ENCODE peak calls at places on chromosomes 11 and 22, in seven cellular contexts. One of them, this sample, is unnamed.

GRCh38 chr22:28435271-28435825 is 244.3 kb downstream of the TTC28 start:
- DNase-seq in fibroblast of lung: no peak
- DNase-seq in HCT116: no peak
- DNase-seq in cardiac muscle cell: no peak
- DNase-seq in AG04449: no peak
- DNase-seq in WTC11: no peak
- DNase-seq in cardiac fibroblast: no peak
- DNase-seq in this sample: no peak

GRCh38 chr22:25051983-25052710 is 99.6 kb downstream of the KIAA1671 start:
- DNase-seq in fibroblast of lung: no peak
- DNase-seq in cardiac fibroblast: no peak
- DNase-seq in HCT116: no peak
- DNase-seq in AG04449: no peak
- DNase-seq in WTC11: no peak
- DNase-seq in cardiac muscle cell: no peak
- DNase-seq in this sample: no peak

GRCh38 chr11:125062196-125062930 is 742 bp upstream of the SLC37A2 start:
- DNase-seq in cardiac fibroblast: no peak
- DNase-seq in fibroblast of lung: no peak
- DNase-seq in HCT116: no peak
- DNase-seq in AG04449: no peak
- DNase-seq in cardiac muscle cell: no peak
- DNase-seq in WTC11: no peak
- DNase-seq in this sample: no peak

GRCh38 chr11:111846640-111847039 is 24.7 kb downstream of the ALG9 start:
- DNase-seq in WTC11: no peak
- DNase-seq in AG04449: no peak
- DNase-seq in HCT116: no peak
- DNase-seq in fibroblast of lung: peak
- DNase-seq in cardiac muscle cell: peak
- DNase-seq in cardiac fibroblast: peak
- DNase-seq in this sample: no peak

GRCh38 chr11:123519055-123519796 is 89.2 kb downstream of the GRAMD1B start:
- DNase-seq in fibroblast of lung: no peak
- DNase-seq in cardiac muscle cell: peak
- DNase-seq in WTC11: no peak
- DNase-seq in HCT116: peak
- DNase-seq in cardiac fibroblast: peak
- DNase-seq in AG04449: no peak
- DNase-seq in this sample: no peak

GRCh38 chr11:94740083-94740974 is 27.8 kb upstream of the AMOTL1 start:
- DNase-seq in cardiac muscle cell: peak
- DNase-seq in cardiac fibroblast: peak
- DNase-seq in fibroblast of lung: peak
- DNase-seq in HCT116: no peak
- DNase-seq in WTC11: peak
- DNase-seq in AG04449: no peak
- DNase-seq in this sample: no peak

GRCh38 chr22:35539910-35540599 is 576 bp upstream of the RASD2 start:
- DNase-seq in HCT116: no peak
- DNase-seq in WTC11: peak
- DNase-seq in cardiac fibroblast: no peak
- DNase-seq in fibroblast of lung: no peak
- DNase-seq in AG04449: no peak
- DNase-seq in cardiac muscle cell: peak
- DNase-seq in this sample: no peak

GRCh38 chr11:44861829-44862545 is 88.7 kb downstream of the TP53I11 start:
- DNase-seq in cardiac muscle cell: peak
- DNase-seq in HCT116: peak
- DNase-seq in fibroblast of lung: peak
- DNase-seq in AG04449: peak
- DNase-seq in WTC11: peak
- DNase-seq in cardiac fibroblast: peak
- DNase-seq in this sample: peak

GRCh38 chr22:40904101-40904500 is 42.2 kb upstream of the DNAJB7 start:
- DNase-seq in cardiac muscle cell: no peak
- DNase-seq in WTC11: no peak
- DNase-seq in cardiac fibroblast: no peak
- DNase-seq in AG04449: no peak
- DNase-seq in fibroblast of lung: no peak
- DNase-seq in HCT116: no peak
- DNase-seq in this sample: no peak

GRCh38 chr11:118930152-118930712 is 4.5 kb upstream of the BCL9L start:
- DNase-seq in HCT116: peak
- DNase-seq in AG04449: no peak
- DNase-seq in fibroblast of lung: peak
- DNase-seq in WTC11: peak
- DNase-seq in cardiac muscle cell: peak
- DNase-seq in cardiac fibroblast: peak
- DNase-seq in this sample: no peak

GRCh38 chr11:85811624-85812023 is 683 bp upstream of the SYTL2 start:
- DNase-seq in cardiac fibroblast: no peak
- DNase-seq in AG04449: no peak
- DNase-seq in HCT116: no peak
- DNase-seq in cardiac muscle cell: no peak
- DNase-seq in WTC11: no peak
- DNase-seq in fibroblast of lung: no peak
- DNase-seq in this sample: no peak

GRCh38 chr22:21632237-21632895 is at the start of gene CCDC116:
- DNase-seq in cardiac muscle cell: no peak
- DNase-seq in cardiac fibroblast: no peak
- DNase-seq in fibroblast of lung: no peak
- DNase-seq in HCT116: no peak
- DNase-seq in WTC11: peak
- DNase-seq in AG04449: no peak
- DNase-seq in this sample: no peak

GRCh38 chr11:75631086-75631694 is 37.6 kb downstream of the MAP6 start:
- DNase-seq in WTC11: no peak
- DNase-seq in HCT116: no peak
- DNase-seq in AG04449: no peak
- DNase-seq in cardiac muscle cell: peak
- DNase-seq in cardiac fibroblast: no peak
- DNase-seq in fibroblast of lung: no peak
- DNase-seq in this sample: no peak

GRCh38 chr11:114258696-114259095 is 37.5 kb upstream of the NNMT start:
- DNase-seq in cardiac muscle cell: no peak
- DNase-seq in cardiac fibroblast: no peak
- DNase-seq in WTC11: no peak
- DNase-seq in fibroblast of lung: no peak
- DNase-seq in HCT116: no peak
- DNase-seq in AG04449: no peak
- DNase-seq in this sample: no peak

GRCh38 chr11:88553204-88553603 is 215.7 kb upstream of the CTSC start:
- DNase-seq in AG04449: no peak
- DNase-seq in cardiac muscle cell: no peak
- DNase-seq in fibroblast of lung: no peak
- DNase-seq in cardiac fibroblast: peak
- DNase-seq in WTC11: no peak
- DNase-seq in HCT116: no peak
- DNase-seq in this sample: no peak

GRCh38 chr11:79544324-79544723 is 103.5 kb upstream of the TENM4 start:
- DNase-seq in AG04449: no peak
- DNase-seq in HCT116: no peak
- DNase-seq in cardiac muscle cell: no peak
- DNase-seq in WTC11: no peak
- DNase-seq in fibroblast of lung: no peak
- DNase-seq in cardiac fibroblast: no peak
- DNase-seq in this sample: no peak

GRCh38 chr11:130457909-130458729 is 9.7 kb downstream of the ADAMTS15 start:
- DNase-seq in fibroblast of lung: peak
- DNase-seq in cardiac muscle cell: peak
- DNase-seq in cardiac fibroblast: no peak
- DNase-seq in AG04449: no peak
- DNase-seq in WTC11: no peak
- DNase-seq in HCT116: no peak
- DNase-seq in this sample: no peak

GRCh38 chr22:45064313-45065268 is 54.8 kb upstream of the PHF21B start:
- DNase-seq in fibroblast of lung: peak
- DNase-seq in WTC11: no peak
- DNase-seq in AG04449: peak
- DNase-seq in HCT116: no peak
- DNase-seq in cardiac muscle cell: peak
- DNase-seq in cardiac fibroblast: peak
- DNase-seq in this sample: peak

GRCh38 chr22:43227231-43227630 is 40.3 kb upstream of the TTLL12 start:
- DNase-seq in cardiac fibroblast: no peak
- DNase-seq in HCT116: no peak
- DNase-seq in fibroblast of lung: peak
- DNase-seq in cardiac muscle cell: no peak
- DNase-seq in WTC11: no peak
- DNase-seq in AG04449: no peak
- DNase-seq in this sample: peak

GRCh38 chr11:49505231-49505630 is 296.8 kb upstream of the FOLH1 start:
- DNase-seq in WTC11: no peak
- DNase-seq in cardiac fibroblast: no peak
- DNase-seq in HCT116: no peak
- DNase-seq in fibroblast of lung: no peak
- DNase-seq in AG04449: no peak
- DNase-seq in cardiac muscle cell: no peak
- DNase-seq in this sample: no peak

GRCh38 chr11:17421781-17422180 is 33.3 kb upstream of the KCNJ11 start:
- DNase-seq in HCT116: no peak
- DNase-seq in cardiac fibroblast: no peak
- DNase-seq in cardiac muscle cell: no peak
- DNase-seq in fibroblast of lung: no peak
- DNase-seq in WTC11: no peak
- DNase-seq in AG04449: no peak
- DNase-seq in this sample: no peak

GRCh38 chr11:71080239-71081097 is 171.9 kb downstream of the SHANK2 start:
- DNase-seq in WTC11: peak
- DNase-seq in cardiac muscle cell: peak
- DNase-seq in cardiac fibroblast: peak
- DNase-seq in AG04449: peak
- DNase-seq in fibroblast of lung: peak
- DNase-seq in HCT116: peak
- DNase-seq in this sample: peak

GRCh38 chr11:83628622-83629347 is 342.6 kb upstream of the CCDC90B start:
- DNase-seq in HCT116: no peak
- DNase-seq in cardiac muscle cell: no peak
- DNase-seq in cardiac fibroblast: no peak
- DNase-seq in WTC11: no peak
- DNase-seq in AG04449: no peak
- DNase-seq in fibroblast of lung: no peak
- DNase-seq in this sample: no peak

GRCh38 chr22:42560781-42561180 is 7.0 kb downstream of the SERHL2 start:
- DNase-seq in cardiac fibroblast: peak
- DNase-seq in fibroblast of lung: no peak
- DNase-seq in HCT116: no peak
- DNase-seq in cardiac muscle cell: peak
- DNase-seq in AG04449: no peak
- DNase-seq in WTC11: peak
- DNase-seq in this sample: no peak

DNA sequence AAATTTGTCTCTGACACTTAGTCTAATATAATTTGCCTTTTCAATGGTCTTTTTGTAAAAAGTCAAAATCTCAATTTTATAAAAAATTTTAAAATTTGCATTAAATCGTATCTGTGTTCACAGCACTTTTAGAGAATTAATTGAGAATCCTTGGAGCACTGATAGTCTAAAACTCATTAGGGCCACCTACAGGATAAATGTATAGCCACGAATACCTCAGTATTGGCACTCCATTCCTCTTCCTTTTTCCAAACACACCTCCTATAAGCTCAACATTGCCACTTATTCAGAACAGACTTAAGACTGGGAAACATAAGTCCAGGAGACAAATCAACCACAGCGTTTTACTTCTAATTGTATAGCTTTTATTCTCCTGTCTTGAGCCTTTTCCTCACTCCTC is 776.0 kb upstream of the ARHGAP42 start:
- DNase-seq in cardiac fibroblast: no peak
- DNase-seq in WTC11: no peak
- DNase-seq in fibroblast of lung: no peak
- DNase-seq in HCT116: no peak
- DNase-seq in AG04449: no peak
- DNase-seq in cardiac muscle cell: no peak
- DNase-seq in this sample: no peak
- TF ChIP-seq CTCF in cardiac fibroblast: no peak
- TF ChIP-seq CTCF in WTC11: no peak
- TF ChIP-seq CTCF in fibroblast of lung: no peak
- TF ChIP-seq CTCF in HCT116: no peak
- TF ChIP-seq CTCF in AG04449: no peak
- TF ChIP-seq CTCF in cardiac muscle cell: no peak
- TF ChIP-seq CTCF in this sample: no peak

DNA sequence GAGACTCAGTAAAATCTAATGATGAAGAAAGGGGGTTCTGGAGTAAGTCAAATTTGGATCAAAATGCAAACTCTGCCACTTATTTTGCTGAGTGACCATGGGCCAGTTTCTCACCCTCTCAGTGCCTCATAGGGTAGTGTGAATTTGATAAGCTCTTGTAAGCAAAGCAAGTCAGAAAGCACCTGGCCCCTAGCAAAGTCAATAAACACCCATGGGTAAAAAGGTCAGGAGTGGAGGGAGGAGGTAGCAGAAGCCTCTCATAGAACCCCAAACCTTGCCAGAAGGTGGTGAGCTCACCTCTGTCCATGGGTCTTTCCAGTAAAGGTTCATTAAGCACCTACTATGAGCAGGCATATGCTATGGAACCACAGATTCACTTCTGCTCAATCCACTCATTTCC is 18.5 kb upstream of the CACNG2 start:
- DNase-seq in WTC11: no peak
- DNase-seq in fibroblast of lung: no peak
- DNase-seq in cardiac muscle cell: no peak
- DNase-seq in cardiac fibroblast: no peak
- DNase-seq in HCT116: no peak
- DNase-seq in AG04449: no peak
- DNase-seq in this sample: no peak
- TF ChIP-seq CTCF in WTC11: no peak
- TF ChIP-seq CTCF in fibroblast of lung: no peak
- TF ChIP-seq CTCF in cardiac muscle cell: no peak
- TF ChIP-seq CTCF in cardiac fibroblast: no peak
- TF ChIP-seq CTCF in HCT116: no peak
- TF ChIP-seq CTCF in AG04449: no peak
- TF ChIP-seq CTCF in this sample: no peak

GRCh38 chr11:93622043-93622442 is 39.4 kb upstream of the CEP295 start:
- DNase-seq in cardiac muscle cell: no peak
- DNase-seq in WTC11: no peak
- DNase-seq in AG04449: no peak
- DNase-seq in HCT116: no peak
- DNase-seq in fibroblast of lung: peak
- DNase-seq in cardiac fibroblast: no peak
- DNase-seq in this sample: no peak
- TF ChIP-seq CTCF in cardiac muscle cell: no peak
- TF ChIP-seq CTCF in WTC11: no peak
- TF ChIP-seq CTCF in AG04449: no peak
- TF ChIP-seq CTCF in HCT116: peak
- TF ChIP-seq CTCF in fibroblast of lung: no peak
- TF ChIP-seq CTCF in cardiac fibroblast: no peak
- TF ChIP-seq CTCF in this sample: no peak

DNA sequence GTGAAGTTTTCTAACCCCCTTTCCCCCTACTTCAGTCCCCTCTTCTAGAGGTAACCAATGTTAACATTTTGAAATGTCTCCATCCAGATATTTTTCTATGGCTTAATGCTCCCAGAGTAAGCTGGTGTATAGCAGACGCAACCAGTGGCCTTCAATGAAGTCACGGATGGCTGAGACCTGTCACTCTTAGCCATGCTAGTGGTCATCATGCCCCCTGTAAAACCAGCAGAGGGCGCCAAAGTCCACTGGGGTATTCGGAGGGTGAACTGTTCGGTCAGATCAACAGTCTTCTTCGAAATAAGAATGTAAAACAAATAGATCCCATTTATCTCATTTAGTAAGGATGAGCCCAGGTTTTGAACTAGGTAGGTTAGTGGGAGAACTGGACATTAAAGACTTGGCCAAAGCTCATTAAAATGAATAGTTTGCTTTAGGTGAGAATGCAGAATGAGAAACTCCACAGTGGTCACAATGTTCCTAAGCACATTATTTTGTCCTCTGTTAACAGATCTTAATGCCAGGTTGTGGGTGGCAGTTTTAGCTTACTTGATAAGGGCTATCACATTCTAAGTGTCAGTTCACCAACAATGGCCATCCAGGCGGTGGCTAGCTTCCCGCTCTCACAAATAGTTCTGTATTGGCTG is 8.6 kb upstream of the MMP8 start:
- DNase-seq in HCT116: peak
- DNase-seq in cardiac muscle cell: peak
- DNase-seq in cardiac fibroblast: peak
- DNase-seq in WTC11: peak
- DNase-seq in AG04449: no peak
- DNase-seq in fibroblast of lung: peak
- DNase-seq in this sample: no peak
- TF ChIP-seq CTCF in HCT116: peak
- TF ChIP-seq CTCF in cardiac muscle cell: peak
- TF ChIP-seq CTCF in cardiac fibroblast: peak
- TF ChIP-seq CTCF in WTC11: peak
- TF ChIP-seq CTCF in AG04449: peak
- TF ChIP-seq CTCF in fibroblast of lung: peak
- TF ChIP-seq CTCF in this sample: peak

This sample was measured in HFF-Myc.